ENCODE peak calls at places on chromosomes 13 and 19, in seven cellular contexts. O, G, T, F, H, D and M are unnamed samples.

GRCh38 chr19:55702131-55702627 is 27.2 kb downstream of the EPN1 start:
- DNase-seq in O (no peak), H (no peak), T (no peak), F (peak), D (no peak), G (peak), M (no peak)

GRCh38 chr19:45640849-45641273 is 1.7 kb upstream of the EML2 start:
- DNase-seq in D (no peak), F (peak), O (no peak), T (no peak), G (no peak), H (no peak), M (peak)

GRCh38 chr13:94192576-94192975 is 286.9 kb downstream of the DCT start:
- DNase-seq in G (peak), H (peak), F (no peak), T (no peak), D (no peak), O (peak), M (peak)

GRCh38 chr19:29201849-29202248 is 11.1 kb downstream of the UQCRFS1 start:
- DNase-seq in H (no peak), F (no peak), O (no peak), G (no peak), D (no peak), T (no peak), M (no peak)

GRCh38 chr13:106797081-106797640 is 229.2 kb upstream of the ARGLU1 start:
- DNase-seq in D (no peak), H (no peak), O (no peak), G (no peak), T (no peak), F (no peak), M (no peak)

GRCh38 chr13:98585398-98585754 is 8.5 kb upstream of the STK24 start:
- DNase-seq in D (no peak), F (no peak), H (no peak), T (no peak), O (no peak), G (no peak), M (no peak)

GRCh38 chr13:25372275-25373081 is 704 bp downstream of the ATP8A2 start:
- DNase-seq in D (no peak), F (no peak), T (no peak), H (no peak), O (no peak), G (no peak), M (no peak)

GRCh38 chr19:42683917-42684513 is 56.3 kb downstream of the PSG3 start:
- DNase-seq in H (peak), G (peak), D (peak), F (no peak), T (no peak), O (peak), M (peak)

GRCh38 chr19:58307736-58308135 is 2.6 kb downstream of the ERVK3-1 start:
- DNase-seq in H (no peak), O (no peak), T (no peak), G (no peak), D (no peak), F (no peak), M (no peak)

GRCh38 chr19:47190167-47190727 is 40.8 kb downstream of the BBC3 start:
- DNase-seq in D (peak), O (peak), H (peak), T (peak), G (peak), F (peak), M (peak)

GRCh38 chr19:19434483-19435045 is 29.1 kb downstream of the GATAD2A start:
- DNase-seq in H (peak), G (peak), D (no peak), O (no peak), F (peak), T (peak), M (no peak)

GRCh38 chr13:32537580-32538233 is 888 bp downstream of the N4BP2L2 start:
- DNase-seq in O (no peak), G (peak), F (peak), D (no peak), H (no peak), T (peak), M (peak)